ENCODE peak calls at places on chromosomes 11 and 22, in ten cellular contexts. F, U, A, I, B, V, E, Z, W and Q are unnamed samples. For H3K4me1, the result is how much of the 10 kb centered on the place peaks cover.

GRCh38 chr11:120424970-120425332 is 86.6 kb upstream of the GRIK4 start:
- DNase-seq in U (no peak), Z (no peak), W (no peak), V (no peak), E (no peak), B (no peak), A (no peak), F (no peak), I (no peak), Q (no peak)

GRCh38 chr11:97937501-97937900 is 1083.2 kb upstream of the CNTN5 start:
- DNase-seq in W (peak), I (no peak), B (no peak), F (no peak), Z (no peak), A (no peak), V (no peak), U (no peak), E (no peak), Q (no peak)

GRCh38 chr22:46613606-46613997 is 6.6 kb upstream of the GRAMD4 start:
- DNase-seq in E (no peak), A (no peak), V (no peak), Z (no peak), B (no peak), I (peak), W (peak), U (no peak), F (no peak), Q (no peak)

GRCh38 chr11:46006418-46007070 is 84.1 kb downstream of the LARGE2 start:
- DNase-seq in F (no peak), W (peak), U (no peak), V (peak), Z (peak), E (no peak), I (no peak), B (peak), A (peak), Q (no peak)

GRCh38 chr22:19766235-19766505 is 5.6 kb downstream of the TBX1 start:
- DNase-seq in A (no peak), F (peak), Z (no peak), I (no peak), B (peak), W (no peak), E (peak), U (no peak), V (peak), Q (no peak)

GRCh38 chr11:128502736-128503135 is 84.6 kb downstream of the ETS1 start:
- DNase-seq in A (no peak), I (no peak), Z (no peak), V (no peak), U (no peak), E (no peak), F (no peak), W (peak), B (no peak), Q (no peak)

GRCh38 chr11:30510750-30511149 is 75.4 kb downstream of the MPPED2 start:
- DNase-seq in U (no peak), V (no peak), W (no peak), B (no peak), I (no peak), E (no peak), A (no peak), Z (no peak), F (no peak), Q (no peak)

GRCh38 chr11:16981651-16982194 is 32.5 kb downstream of the PLEKHA7 start:
- DNase-seq in E (no peak), F (no peak), W (no peak), V (peak), B (no peak), A (peak), I (no peak), Z (no peak), U (no peak), Q (no peak)

GRCh38 chr11:68148882-68149281 is 27.7 kb upstream of the CHKA start:
- DNase-seq in Z (no peak), E (no peak), W (no peak), B (no peak), U (no peak), F (no peak), I (no peak), A (no peak), V (no peak), Q (no peak)

GRCh38 chr11:59765068-59765770 is 10.0 kb downstream of the STX3 start:
- DNase-seq in E (no peak), B (no peak), W (no peak), V (no peak), I (peak), A (no peak), U (no peak), Z (no peak), F (no peak), Q (no peak)

GRCh38 chr11:77819921-77820564 is 479 bp downstream of the RSF1 start:
- DNase-seq in A (no peak), E (no peak), I (peak), F (peak), U (peak), W (peak), V (peak), B (peak), Z (peak), Q (peak)

GRCh38 chr11:64742087-64742939 is 1.6 kb downstream of the RASGRP2 start:
- DNase-seq in A (no peak), I (no peak), E (no peak), Z (no peak), W (no peak), V (peak), U (no peak), F (peak), B (no peak), Q (no peak)
- H3K4me3 ChIP-seq in A (peak), I (peak), E (peak), Z (peak), W (peak), V (peak), U (peak), F (peak), B (no peak), Q (peak)

DNA sequence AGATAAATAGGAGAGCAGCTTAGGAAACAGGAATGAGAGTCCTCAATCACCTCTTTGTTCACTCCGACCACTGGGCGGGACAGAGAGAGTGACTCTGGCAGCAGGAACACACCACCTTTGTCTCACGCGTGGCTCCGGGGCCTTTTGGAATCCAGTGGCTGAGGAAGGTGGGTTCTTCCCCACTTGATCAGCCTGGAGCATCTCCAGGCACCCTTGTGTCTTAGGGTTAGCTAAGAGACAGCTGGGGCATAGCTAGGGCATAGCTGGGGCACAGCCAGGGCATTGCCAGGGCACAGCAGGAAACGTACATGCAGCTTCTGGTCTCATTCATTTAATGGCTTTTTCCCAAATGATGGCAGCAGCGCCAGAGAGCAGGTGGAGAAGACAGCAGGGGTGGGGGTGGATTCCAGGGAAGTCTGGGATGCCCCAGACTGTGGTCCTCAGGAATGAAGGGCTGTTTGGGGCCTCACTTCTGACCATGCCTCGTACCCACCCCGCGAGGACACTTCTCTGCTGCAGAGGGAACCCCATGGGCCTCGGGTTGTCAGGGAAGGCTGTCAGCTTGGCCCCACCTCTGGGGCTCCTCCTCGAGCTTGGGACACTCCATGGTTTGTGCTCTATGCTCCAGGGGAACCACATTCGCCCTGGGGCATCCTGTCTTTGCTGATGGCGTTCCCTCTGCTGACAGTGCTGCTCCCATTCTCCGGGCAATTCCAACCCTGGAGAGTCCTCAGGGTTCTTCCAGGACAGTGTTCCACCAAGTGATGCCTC is 30.4 kb upstream of the SHANK2 start:
- DNase-seq in F (no peak), B (no peak), V (no peak), I (peak), W (no peak), E (no peak), Z (no peak), A (peak), U (no peak), Q (peak)
- H3K4me1 ChIP-seq in F (under half), B (under half), V (under half), I (under half), W (under half), E (under half), Z (under half), A (under half), U (under half), Q (under half)

GRCh38 chr11:118102721-118103261 is 16.0 kb upstream of the SMIM35 start:
- DNase-seq in V (no peak), A (no peak), W (no peak), B (no peak), E (no peak), I (no peak), Z (no peak), F (no peak), U (no peak), Q (no peak)
- TF ChIP-seq POLR2AphosphoS5 in V (no peak), A (no peak), W (no peak), B (no peak), E (no peak), I (no peak), Z (no peak), F (no peak), U (no peak), Q (no peak)

DNA sequence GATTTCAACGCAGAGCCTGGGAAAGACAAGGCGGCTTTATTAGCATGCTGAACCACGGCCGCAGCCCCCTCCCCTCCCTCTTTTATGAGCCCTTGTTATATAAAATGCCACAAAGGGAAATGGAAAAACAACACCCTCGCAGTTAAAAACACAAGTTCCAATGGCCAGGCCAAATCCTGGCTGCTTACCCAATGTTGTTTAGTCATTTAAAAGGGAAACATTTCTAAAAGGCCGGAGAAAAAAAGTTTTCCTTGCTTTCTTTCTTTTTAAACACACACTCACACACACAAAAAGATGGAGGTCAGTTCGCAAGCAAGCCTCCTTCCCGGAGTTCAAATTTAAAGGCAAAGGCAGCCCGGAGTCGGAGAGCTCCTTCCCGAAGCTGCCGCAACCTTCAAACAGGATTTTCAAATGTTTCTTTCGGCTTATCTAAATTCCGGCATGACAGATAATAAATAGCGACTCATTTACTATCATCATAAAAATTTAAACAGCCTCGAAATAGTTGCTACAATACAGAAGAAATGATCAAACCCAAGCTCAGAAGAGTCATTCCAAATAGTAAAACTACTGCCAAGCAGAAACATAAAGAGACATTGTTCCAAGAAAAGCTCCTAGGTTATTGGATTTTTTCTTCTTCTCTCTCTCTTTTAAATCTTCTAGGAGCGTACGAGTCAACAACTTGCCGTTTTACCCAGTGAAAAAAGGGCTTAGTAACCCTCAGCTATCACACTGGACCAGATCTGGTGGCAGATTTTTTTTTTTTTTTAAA is 3.5 kb downstream of the PHF21B start:
- DNase-seq in W (no peak), B (no peak), U (no peak), F (no peak), A (no peak), I (no peak), V (peak), Z (no peak), E (no peak), Q (no peak)
- H3K4me3 ChIP-seq in W (no peak), B (peak), U (peak), F (peak), A (no peak), I (no peak), V (peak), Z (peak), E (peak), Q (no peak)

GRCh38 chr11:75816561-75817239 is 1.7 kb downstream of the UVRAG start:
- DNase-seq in W (peak), V (no peak), I (no peak), F (no peak), U (no peak), Z (no peak), A (no peak), E (no peak), B (no peak), Q (no peak)

GRCh38 chr11:75820636-75821035 is 5.6 kb downstream of the UVRAG start:
- DNase-seq in F (no peak), E (no peak), Z (no peak), V (no peak), W (no peak), I (no peak), B (no peak), U (no peak), A (no peak), Q (no peak)

GRCh38 chr11:75823415-75823814 is 8.4 kb downstream of the UVRAG start:
- DNase-seq in F (no peak), Z (no peak), U (no peak), E (no peak), V (no peak), A (no peak), I (no peak), B (no peak), W (no peak), Q (no peak)

GRCh38 chr11:75826463-75827220 is 11.6 kb downstream of the UVRAG start:
- DNase-seq in F (no peak), A (no peak), U (no peak), B (no peak), I (no peak), Z (no peak), V (peak), W (peak), E (no peak), Q (no peak)

GRCh38 chr11:75821202-75821601 is 6.2 kb downstream of the UVRAG start:
- DNase-seq in V (no peak), Z (no peak), A (no peak), B (no peak), F (no peak), I (no peak), W (no peak), U (no peak), E (no peak), Q (no peak)
- H3K4me1 ChIP-seq in V (under half), Z (under half), A (under half), B (under half), F (under half), I (under half), W (under half), U (half or more), E (half or more), Q (half or more)

GRCh38 chr11:56214537-56214936 is 19.5 kb downstream of the OR5T2 start:
- DNase-seq in A (no peak), B (no peak), U (no peak), I (no peak), W (no peak), V (no peak), E (no peak), Z (no peak), F (no peak), Q (no peak)
- TF ChIP-seq POLR2AphosphoS5 in A (no peak), B (no peak), U (no peak), I (no peak), W (no peak), V (no peak), E (no peak), Z (no peak), F (no peak), Q (no peak)

DNA sequence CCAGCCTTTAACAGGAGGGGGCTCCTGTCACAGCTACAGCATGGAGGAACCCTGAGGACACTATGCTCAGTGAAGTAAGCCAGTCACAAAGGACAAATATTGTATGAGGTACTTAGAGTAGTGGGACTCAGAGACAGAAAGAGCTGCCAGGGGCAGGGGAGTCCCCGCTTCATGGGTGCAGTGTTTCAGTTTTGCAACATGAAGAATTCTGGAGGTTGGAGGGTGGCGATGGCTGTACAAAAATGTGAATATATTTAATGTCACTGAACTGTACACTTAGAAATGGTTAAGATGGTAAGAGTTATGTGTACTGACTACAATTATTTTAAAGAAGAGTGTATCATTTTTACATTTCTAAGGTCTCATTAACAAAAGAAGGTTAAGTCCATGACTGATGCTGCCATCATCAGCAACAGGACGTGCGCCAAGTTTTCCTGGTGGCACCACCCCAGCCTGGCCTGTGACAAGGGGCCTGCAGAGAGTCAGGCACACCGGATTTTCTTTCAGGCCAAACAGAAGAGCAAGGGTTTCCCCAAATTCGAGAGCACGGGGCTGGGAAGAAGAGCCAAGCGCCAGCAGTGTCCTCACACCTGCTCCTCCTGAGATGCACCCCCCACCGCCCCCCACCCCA is 22.1 kb downstream of the YPEL1 start:
- DNase-seq in I (no peak), E (no peak), V (no peak), F (no peak), W (no peak), B (no peak), Z (no peak), A (no peak), U (no peak), Q (no peak)
- H3K4me3 ChIP-seq in I (no peak), E (no peak), V (no peak), F (no peak), W (no peak), B (no peak), Z (no peak), A (peak), U (peak), Q (peak)

DNA sequence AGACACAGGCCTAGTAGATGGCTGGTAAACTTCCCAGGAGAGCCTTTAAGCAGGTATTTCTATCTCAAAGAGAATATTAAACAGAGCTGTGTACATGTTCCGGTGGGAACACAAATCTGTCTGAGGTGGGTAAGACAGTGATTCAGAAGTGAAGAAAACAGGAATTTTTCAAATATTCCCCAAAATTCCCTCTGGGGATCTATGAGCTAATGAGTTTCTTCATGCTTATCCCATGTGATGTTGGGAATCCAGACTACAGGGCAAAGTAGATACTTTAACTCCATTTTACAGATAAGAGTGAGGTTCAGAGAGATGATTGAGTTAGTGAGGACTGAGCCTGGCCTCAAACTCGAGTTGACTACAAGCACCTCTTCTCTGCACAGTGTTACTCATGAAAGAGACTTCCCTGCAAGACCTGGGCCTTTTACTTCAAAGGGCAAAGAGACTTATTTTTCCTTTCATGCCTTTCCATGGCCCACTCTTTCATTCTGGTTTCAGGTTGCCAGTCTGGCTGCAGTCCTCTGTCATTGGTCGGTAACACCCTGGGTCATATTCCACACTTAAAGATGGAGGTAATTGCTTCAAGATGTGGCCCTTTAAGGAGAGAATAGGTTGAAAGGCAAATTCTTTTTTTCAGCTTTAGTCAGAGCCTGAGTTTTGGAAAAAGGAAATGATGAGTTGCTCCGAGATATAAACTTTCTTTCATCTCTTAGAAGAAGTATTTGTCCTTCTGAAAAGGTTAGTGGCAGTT is 70.1 kb downstream of the CYB5R2 start:
- DNase-seq in F (no peak), I (no peak), U (no peak), W (no peak), Z (no peak), V (no peak), B (no peak), A (no peak), E (no peak), Q (no peak)
- H3K4me1 ChIP-seq in F (under half), I (under half), U (under half), W (under half), Z (under half), V (under half), B (under half), A (under half), E (under half), Q (under half)

DNA sequence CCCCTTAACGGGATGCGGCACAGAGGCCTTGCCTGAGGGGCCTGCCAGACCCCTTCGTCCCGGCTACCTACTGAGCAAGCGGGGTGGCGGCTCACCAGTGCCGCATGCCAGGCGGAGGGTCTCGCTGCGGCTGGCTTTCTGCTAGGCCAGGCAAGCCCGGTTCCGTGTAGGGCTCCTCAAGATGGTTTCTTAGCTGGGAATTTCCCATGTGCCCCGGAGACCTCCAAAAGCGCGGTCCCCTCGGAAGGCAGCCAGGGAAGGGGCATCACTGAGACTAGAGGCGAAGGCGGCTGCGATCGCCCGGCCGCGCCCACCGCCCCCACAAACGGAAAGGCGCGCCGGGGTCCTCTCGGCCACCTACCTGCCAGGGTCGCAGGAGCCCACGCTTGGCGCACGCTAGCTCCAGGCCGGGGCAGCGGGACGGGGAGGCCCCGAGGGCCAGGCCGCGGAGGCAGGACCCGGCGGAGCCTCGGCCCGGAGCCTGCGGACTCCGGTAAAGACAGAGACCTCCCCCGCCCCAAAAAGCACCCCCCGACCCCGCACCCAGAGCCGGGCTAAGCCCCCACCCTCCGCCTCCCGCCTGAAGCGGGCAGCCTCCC is 23.8 kb downstream of the MICAL3 start:
- DNase-seq in B (peak), E (peak), A (no peak), Z (peak), W (peak), U (peak), V (peak), I (peak), F (peak), Q (peak)
- TF ChIP-seq POLR2AphosphoS5 in B (no peak), E (no peak), A (no peak), Z (no peak), W (no peak), U (no peak), V (no peak), I (no peak), F (no peak), Q (no peak)

DNA sequence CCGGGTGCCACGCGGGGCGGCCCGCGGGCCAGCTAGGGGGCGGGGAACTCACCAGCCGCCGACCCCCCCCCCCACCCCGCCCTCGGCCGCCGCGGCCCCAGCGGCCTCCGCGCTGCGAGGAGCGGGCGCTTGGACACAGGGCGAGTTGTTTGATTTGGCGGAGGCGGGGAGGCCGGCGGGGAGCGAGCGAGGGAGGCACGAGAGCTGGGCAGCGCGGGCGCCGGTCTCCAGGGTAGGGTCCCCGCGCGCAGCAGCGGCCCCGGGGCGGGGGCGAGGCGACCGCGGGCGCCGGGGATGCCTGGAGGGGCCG is 64.3 kb downstream of the NAV2 start:
- DNase-seq in A (no peak), Z (peak), B (peak), I (peak), V (no peak), E (peak), U (no peak), F (peak), W (no peak), Q (no peak)
- H3K4me3 ChIP-seq in A (no peak), Z (peak), B (peak), I (peak), V (peak), E (peak), U (peak), F (peak), W (peak), Q (peak)